ENCODE peak calls at places on chromosomes 2 and 18, in seven cellular contexts. M, E, R, A, T, K and H are unnamed samples.

GRCh38 chr18:35267161-35267651 is 22.8 kb downstream of the ZSCAN30 start:
- DNase-seq in M (peak), E (peak), R (no peak), A (peak), T (peak), K (no peak), H (peak)

GRCh38 chr18:52812834-52813233 is 472.8 kb downstream of the DCC start:
- DNase-seq in M (no peak), E (no peak), R (no peak), A (no peak), T (no peak), K (no peak), H (no peak)

GRCh38 chr18:32470136-32470712 is 458 bp downstream of the GAREM1 start:
- DNase-seq in M (peak), E (peak), R (no peak), A (peak), T (no peak), K (peak), H (no peak)

GRCh38 chr2:119736021-119736420 is 23.7 kb upstream of the PTPN4 start:
- DNase-seq in M (no peak), E (no peak), R (no peak), A (no peak), T (no peak), K (no peak), H (no peak)

GRCh38 chr2:189559579-189560272 is 20.9 kb downstream of the SLC40A1 start:
- DNase-seq in M (no peak), E (no peak), R (no peak), A (no peak), T (no peak), K (no peak), H (no peak)

GRCh38 chr2:212831671-212832199 is 293.1 kb upstream of the ERBB4 start:
- DNase-seq in M (no peak), E (no peak), R (no peak), A (peak), T (no peak), K (peak), H (no peak)

GRCh38 chr2:234363011-234363487 is 133.8 kb downstream of the ARL4C start:
- DNase-seq in M (peak), E (peak), R (no peak), A (no peak), T (peak), K (no peak), H (no peak)

GRCh38 chr2:158493458-158493857 is 36.7 kb downstream of the PKP4 start:
- DNase-seq in M (no peak), E (no peak), R (no peak), A (no peak), T (peak), K (no peak), H (no peak)

GRCh38 chr2:239806758-239807434 is 218.2 kb downstream of the NDUFA10 start:
- DNase-seq in M (no peak), E (no peak), R (no peak), A (no peak), T (no peak), K (no peak), H (no peak)

GRCh38 chr18:3995476-3996102 is 459.5 kb downstream of the DLGAP1 start:
- DNase-seq in M (peak), E (peak), R (peak), A (peak), T (no peak), K (peak), H (peak)

DNA sequence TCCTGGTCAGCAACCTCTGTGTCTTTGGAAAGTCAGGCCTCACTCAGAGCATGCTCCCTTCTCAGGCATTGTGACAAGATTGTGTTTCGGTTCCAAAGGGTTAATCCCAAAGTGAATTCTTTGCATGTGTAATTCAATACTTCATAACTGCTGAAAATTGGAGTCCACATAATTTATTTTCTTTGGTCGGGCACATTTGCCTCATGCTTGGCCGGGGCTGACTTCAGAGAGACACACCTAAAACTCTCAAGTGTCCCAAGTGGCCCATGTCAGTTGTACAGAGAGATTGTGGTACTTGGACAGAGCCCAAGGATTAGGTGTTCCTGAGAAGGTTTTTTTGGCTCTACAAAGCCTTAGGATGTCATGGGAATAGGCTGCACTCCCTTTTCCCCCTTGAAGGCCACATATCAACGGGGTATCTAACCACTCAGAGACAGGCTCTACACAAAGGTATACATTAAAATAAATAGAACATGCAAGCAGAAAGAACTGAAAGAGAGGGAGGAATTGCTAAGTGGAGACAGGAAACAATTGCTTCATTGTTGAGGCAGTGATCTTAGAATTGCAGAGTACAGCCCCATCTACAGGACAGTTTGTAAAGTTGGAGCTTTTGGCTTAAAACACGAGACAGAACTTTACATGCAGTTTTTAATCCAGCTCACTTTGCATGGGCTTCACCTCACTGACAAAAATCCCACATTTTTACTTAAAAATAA is 1232.3 kb upstream of the ZEB2 start:
- DNase-seq in M (no peak), E (peak), R (peak), A (no peak), T (peak), K (no peak), H (peak)
- TF ChIP-seq CTCF in M (no peak), E (peak), R (peak), A (peak), T (peak), K (peak), H (peak)

GRCh38 chr2:21175895-21176646 is 52.3 kb downstream of the TDRD15 start:
- DNase-seq in M (no peak), E (peak), R (no peak), A (no peak), T (no peak), K (no peak), H (no peak)
- TF ChIP-seq CTCF in M (no peak), E (no peak), R (no peak), A (peak), T (no peak), K (no peak), H (no peak)

DNA sequence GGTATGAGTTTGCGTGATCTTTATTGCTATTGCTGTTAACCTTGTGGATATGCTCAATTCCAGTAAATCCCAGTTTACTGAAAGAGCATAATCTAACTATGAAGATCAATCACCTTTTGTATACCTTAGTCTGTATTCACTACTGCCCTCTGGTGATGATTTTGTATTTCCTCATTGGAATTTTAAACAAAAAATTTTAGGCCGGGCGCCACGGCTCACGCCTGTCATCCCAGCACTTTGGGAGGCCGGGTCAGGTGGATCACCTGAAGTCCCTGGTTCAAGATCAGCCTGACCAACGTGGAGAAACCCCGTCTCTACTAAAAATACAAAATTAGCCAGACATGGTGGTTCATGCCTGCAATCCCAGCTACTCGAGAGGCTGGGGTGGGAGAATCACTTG is 5.1 kb downstream of the COMMD1 start:
- DNase-seq in M (no peak), E (peak), R (no peak), A (no peak), T (no peak), K (no peak), H (no peak)
- TF ChIP-seq CTCF in M (no peak), E (no peak), R (peak), A (no peak), T (no peak), K (peak), H (no peak)

GRCh38 chr2:236565225-236565624 is 4.4 kb upstream of the ACKR3 start:
- DNase-seq in M (no peak), E (no peak), R (no peak), A (no peak), T (no peak), K (no peak), H (no peak)

GRCh38 chr2:236563953-236564352 is 5.7 kb upstream of the ACKR3 start:
- DNase-seq in M (no peak), E (no peak), R (no peak), A (no peak), T (no peak), K (no peak), H (no peak)

GRCh38 chr2:236561874-236562273 is 7.8 kb upstream of the ACKR3 start:
- DNase-seq in M (no peak), E (no peak), R (no peak), A (no peak), T (no peak), K (no peak), H (no peak)

GRCh38 chr2:236558999-236559978 is 10.3 kb upstream of the ACKR3 start:
- DNase-seq in M (no peak), E (no peak), R (no peak), A (no peak), T (no peak), K (no peak), H (no peak)

DNA sequence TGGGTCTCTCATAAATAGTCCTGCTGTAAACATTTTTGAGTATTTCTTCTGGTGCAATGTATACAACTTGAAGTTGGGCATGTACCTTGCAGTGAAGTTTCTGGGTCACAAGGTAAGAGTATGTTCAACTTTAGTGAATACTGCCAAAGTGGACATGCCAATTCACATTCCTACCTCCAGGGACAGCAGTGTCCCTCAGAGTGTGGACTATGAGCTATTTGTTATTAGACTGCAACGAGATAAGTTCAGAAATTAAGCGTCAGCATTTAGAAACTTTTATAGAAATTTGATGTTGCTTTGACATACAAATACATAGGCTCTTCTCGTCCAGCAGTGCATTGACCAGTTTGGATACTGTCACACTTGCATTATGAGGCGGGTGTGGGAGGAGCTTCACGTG is 7.2 kb upstream of the ACKR3 start:
- DNase-seq in M (peak), E (peak), R (no peak), A (no peak), T (no peak), K (no peak), H (no peak)
- TF ChIP-seq CTCF in M (peak), E (peak), R (peak), A (peak), T (peak), K (peak), H (peak)

GRCh38 chr18:62324917-62325805 is at the start of gene TNFRSF11A:
- DNase-seq in M (peak), E (peak), R (no peak), A (no peak), T (no peak), K (peak), H (no peak)
- TF ChIP-seq CTCF in M (peak), E (peak), R (no peak), A (no peak), T (no peak), K (peak), H (no peak)

GRCh38 chr18:79570266-79571201 is 109.1 kb upstream of the CTDP1 start:
- DNase-seq in M (no peak), E (no peak), R (peak), A (peak), T (peak), K (peak), H (peak)
- TF ChIP-seq CTCF in M (no peak), E (no peak), R (no peak), A (no peak), T (no peak), K (no peak), H (no peak)

GRCh38 chr18:79011300-79011870 is 31.8 kb downstream of the SALL3 start:
- DNase-seq in M (no peak), E (no peak), R (no peak), A (no peak), T (no peak), K (no peak), H (no peak)
- TF ChIP-seq CTCF in M (no peak), E (no peak), R (no peak), A (no peak), T (no peak), K (no peak), H (no peak)